ENCODE peak calls at places on chromosome 5, in six cellular contexts. F is H9, K is mesendoderm, W is neuronal stem cell, Q is mesenchymal stem cell, E is H1. U is an unnamed sample.

GRCh38 chr5:175728885-175729828 is 71.3 kb downstream of the HRH2 start:
- DNase-seq in Q (peak), F (peak), K (peak), E (no peak), W (peak), U (no peak)

GRCh38 chr5:78691073-78691960 is 42.7 kb upstream of the LHFPL2 start:
- DNase-seq in E (no peak), F (no peak), K (no peak), W (no peak), Q (no peak), U (no peak)

GRCh38 chr5:14250094-14250777 is 107.1 kb downstream of the TRIO start:
- DNase-seq in F (no peak), Q (peak), W (peak), K (peak), E (no peak), U (peak)

GRCh38 chr5:62328772-62329491 is 22.9 kb downstream of the KIF2A start:
- DNase-seq in E (no peak), Q (peak), W (no peak), K (no peak), F (no peak), U (no peak)

GRCh38 chr5:170275376-170275994 is 22.1 kb downstream of the LCP2 start:
- DNase-seq in W (no peak), F (no peak), K (no peak), E (no peak), Q (no peak), U (no peak)

GRCh38 chr5:27598576-27598975 is 560.2 kb upstream of the CDH9 start:
- DNase-seq in E (no peak), W (no peak), Q (peak), F (no peak), K (peak), U (no peak)

GRCh38 chr5:57432876-57433275 is 49.7 kb downstream of the ACTBL2 start:
- DNase-seq in Q (no peak), W (no peak), F (no peak), E (no peak), K (peak), U (no peak)

GRCh38 chr5:162824360-162824759 is 613.0 kb upstream of the CCNG1 start:
- DNase-seq in Q (no peak), E (no peak), W (no peak), K (no peak), F (no peak), U (no peak)

GRCh38 chr5:147751156-147751830 is 31.2 kb downstream of the JAKMIP2 start:
- DNase-seq in K (no peak), Q (no peak), F (no peak), W (no peak), E (no peak), U (no peak)

GRCh38 chr5:56852228-56853000 is 37.1 kb downstream of the MAP3K1 start:
- DNase-seq in E (no peak), Q (peak), W (no peak), K (no peak), F (no peak), U (peak)

GRCh38 chr5:35651002-35651756 is 33.5 kb downstream of the SPEF2 start:
- DNase-seq in Q (peak), F (peak), K (peak), E (peak), W (no peak), U (peak)

GRCh38 chr5:11384441-11385250 is 519.6 kb downstream of the CTNND2 start:
- DNase-seq in W (no peak), Q (no peak), F (peak), E (no peak), K (peak), U (no peak)

GRCh38 chr5:34658023-34658422 is 1.9 kb downstream of the RAI14 start:
- DNase-seq in F (no peak), Q (peak), E (no peak), W (no peak), K (peak), U (peak)

GRCh38 chr5:20556364-20556763 is 568.4 kb upstream of the CDH18 start:
- DNase-seq in F (no peak), Q (peak), E (no peak), K (peak), W (no peak), U (no peak)

GRCh38 chr5:72649449-72649848 is 142.2 kb upstream of the ZNF366 start:
- DNase-seq in W (no peak), K (no peak), Q (peak), E (no peak), F (no peak), U (peak)

GRCh38 chr5:123429993-123430392 is 6.8 kb upstream of the CEP120 start:
- DNase-seq in E (no peak), Q (peak), K (no peak), F (no peak), W (no peak), U (peak)

GRCh38 chr5:14108170-14108996 is 34.8 kb upstream of the TRIO start:
- DNase-seq in K (peak), E (peak), Q (peak), F (peak), W (peak), U (peak)

GRCh38 chr5:141869514-141869913 is 8.7 kb downstream of the PCDH1 start:
- DNase-seq in Q (no peak), K (no peak), E (no peak), F (no peak), W (no peak), U (no peak)

GRCh38 chr5:43039115-43039467 is 1.0 kb downstream of the ANXA2R start:
- DNase-seq in K (no peak), E (no peak), F (no peak), W (no peak), Q (no peak), U (no peak)

GRCh38 chr5:132264546-132265335 is 7.2 kb downstream of the PDLIM4 start:
- DNase-seq in F (peak), Q (no peak), K (no peak), E (no peak), W (no peak), U (no peak)

GRCh38 chr5:53481887-53482716 is 1.7 kb downstream of the FST start:
- DNase-seq in K (peak), Q (peak), W (peak), E (no peak), F (peak), U (peak)

GRCh38 chr5:31124026-31124425 is 69.5 kb upstream of the CDH6 start:
- DNase-seq in Q (no peak), W (no peak), E (no peak), K (no peak), F (no peak), U (no peak)

GRCh38 chr5:115589043-115589442 is 13.2 kb downstream of the TICAM2 start:
- DNase-seq in Q (no peak), W (no peak), K (no peak), E (no peak), F (no peak), U (no peak)

GRCh38 chr5:120465281-120465961 is 1.3 kb downstream of the PRR16 start:
- DNase-seq in K (peak), F (peak), W (peak), Q (peak), E (no peak), U (peak)

GRCh38 chr5:172223901-172224873 is 30.2 kb downstream of the EFCAB9 start:
- DNase-seq in Q (no peak), W (no peak), K (no peak), E (no peak), F (no peak), U (no peak)

GRCh38 chr5:39919876-39920275 is 495.1 kb upstream of the DAB2 start:
- DNase-seq in Q (no peak), F (no peak), E (no peak), W (no peak), K (no peak), U (no peak)

GRCh38 chr5:174892742-174893141 is 168.4 kb downstream of the MSX2 start:
- DNase-seq in F (no peak), E (no peak), K (no peak), Q (no peak), W (no peak), U (no peak)

GRCh38 chr5:152704286-152704685 is 299.2 kb upstream of the NMUR2 start:
- DNase-seq in K (no peak), F (no peak), Q (no peak), E (no peak), W (no peak), U (no peak)

GRCh38 chr5:33969572-33970452 is 14.7 kb downstream of the SLC45A2 start:
- DNase-seq in Q (peak), K (peak), E (no peak), F (peak), W (peak), U (peak)

GRCh38 chr5:128111818-128112448 is 28.4 kb downstream of the SLC12A2 start:
- DNase-seq in W (no peak), Q (peak), F (no peak), K (no peak), E (no peak), U (peak)

DNA sequence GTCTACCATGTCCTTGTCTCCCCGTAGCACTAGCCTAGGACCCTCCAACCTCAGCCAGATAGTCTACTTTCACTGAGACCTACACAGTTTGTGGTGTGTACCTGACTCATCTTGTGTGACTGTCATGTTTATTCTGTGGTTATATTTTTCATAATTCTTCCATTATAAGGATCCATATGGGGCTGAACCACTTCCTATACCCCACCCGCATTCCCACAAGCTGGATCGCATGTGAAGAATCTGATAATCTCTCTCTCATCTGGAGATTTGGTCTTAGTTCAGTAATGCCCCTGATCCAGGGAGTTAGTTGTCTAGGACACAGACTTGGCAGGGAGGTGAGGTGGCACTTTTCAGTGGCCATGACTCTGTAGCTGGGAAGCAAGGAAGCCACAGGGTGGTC is 30.0 kb upstream of the BASP1 start:
- DNase-seq in E (no peak), Q (peak), W (no peak), K (no peak), F (no peak), U (peak)
- H2BK120ac ChIP-seq in E (no peak), Q (peak), W (no peak), K (no peak), F (no peak), U (peak)

GRCh38 chr5:61004448-61004847 is 59.4 kb downstream of the NDUFAF2 start:
- DNase-seq in K (no peak), F (no peak), W (no peak), Q (no peak), E (no peak), U (peak)

GRCh38 chr5:61010759-61011460 is 65.9 kb downstream of the NDUFAF2 start:
- DNase-seq in F (peak), W (no peak), E (peak), K (peak), Q (peak), U (peak)

DNA sequence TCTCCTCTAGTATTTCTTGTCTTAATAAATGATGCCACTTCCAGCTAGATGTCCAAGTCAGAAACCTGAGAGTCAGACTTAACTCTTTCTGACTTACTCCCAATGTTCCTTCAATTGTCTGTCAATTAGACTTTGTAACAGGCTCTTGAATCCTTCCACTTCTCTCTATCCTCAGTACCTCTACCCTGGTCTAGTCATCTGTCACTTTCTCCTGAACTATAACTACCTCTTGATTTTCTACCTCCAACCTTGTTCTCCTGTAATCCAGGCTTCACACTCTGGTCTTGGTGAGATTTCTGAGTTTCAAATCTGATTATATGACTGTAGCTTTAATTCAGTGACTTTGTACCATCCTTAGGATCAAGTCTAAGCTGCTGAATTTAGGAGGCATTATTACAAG is 64.9 kb downstream of the NDUFAF2 start:
- DNase-seq in Q (no peak), F (no peak), E (no peak), W (no peak), K (no peak), U (no peak)
- H2BK120ac ChIP-seq in Q (no peak), F (no peak), E (no peak), W (no peak), K (no peak), U (no peak)

GRCh38 chr5:134450374-134450773 is 38.7 kb upstream of the CDKN2AIPNL start:
- DNase-seq in F (no peak), Q (no peak), E (no peak), W (no peak), K (no peak), U (no peak)

GRCh38 chr5:134451618-134452505 is 40.2 kb upstream of the CDKN2AIPNL start:
- DNase-seq in K (no peak), Q (peak), W (no peak), E (no peak), F (no peak), U (peak)

GRCh38 chr5:134456825-134457224 is 45.1 kb upstream of the CDKN2AIPNL start:
- DNase-seq in W (no peak), K (no peak), E (no peak), F (no peak), Q (no peak), U (no peak)

GRCh38 chr5:134455466-134455865 is 43.8 kb upstream of the CDKN2AIPNL start:
- DNase-seq in W (no peak), Q (no peak), K (no peak), F (no peak), E (no peak), U (no peak)

DNA sequence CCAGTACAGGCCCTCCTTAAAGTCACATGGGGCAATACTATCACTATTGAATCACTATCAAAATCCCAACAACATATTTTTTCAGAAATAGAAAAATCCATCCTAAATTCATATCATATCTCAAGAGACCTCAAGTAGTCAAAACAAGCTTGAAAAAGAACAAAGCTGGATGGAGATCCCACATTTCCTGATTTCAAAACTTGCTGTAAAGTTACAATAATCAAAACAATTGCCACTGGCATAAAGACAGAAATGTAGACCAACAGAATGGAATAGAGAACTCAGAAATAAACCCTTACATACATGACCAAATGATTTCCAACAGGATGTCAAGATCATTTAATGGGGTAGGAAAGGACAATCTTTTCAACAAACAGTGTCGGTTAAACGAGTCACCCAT is 41.3 kb upstream of the CDKN2AIPNL start:
- DNase-seq in E (no peak), W (no peak), Q (no peak), F (no peak), K (no peak), U (no peak)
- H2BK120ac ChIP-seq in E (no peak), W (no peak), Q (no peak), F (no peak), K (no peak), U (no peak)

GRCh38 chr5:37833990-37834389 is 5.9 kb downstream of the GDNF start:
- DNase-seq in W (no peak), K (no peak), E (no peak), F (no peak), Q (peak), U (no peak)
- H2BK120ac ChIP-seq in W (no peak), K (no peak), E (no peak), F (no peak), Q (no peak), U (peak)

GRCh38 chr5:75961814-75962213 is 121.4 kb upstream of the SV2C start:
- DNase-seq in Q (no peak), K (no peak), E (no peak), F (no peak), W (no peak), U (no peak)
- H2BK120ac ChIP-seq in Q (no peak), K (no peak), E (no peak), F (no peak), W (no peak), U (no peak)

GRCh38 chr5:32210151-32210550 is 36.0 kb upstream of the GOLPH3 start:
- DNase-seq in Q (no peak), F (no peak), K (no peak), W (no peak), E (no peak), U (no peak)
- H2BK120ac ChIP-seq in Q (no peak), F (no peak), K (no peak), W (no peak), E (no peak), U (no peak)

DNA sequence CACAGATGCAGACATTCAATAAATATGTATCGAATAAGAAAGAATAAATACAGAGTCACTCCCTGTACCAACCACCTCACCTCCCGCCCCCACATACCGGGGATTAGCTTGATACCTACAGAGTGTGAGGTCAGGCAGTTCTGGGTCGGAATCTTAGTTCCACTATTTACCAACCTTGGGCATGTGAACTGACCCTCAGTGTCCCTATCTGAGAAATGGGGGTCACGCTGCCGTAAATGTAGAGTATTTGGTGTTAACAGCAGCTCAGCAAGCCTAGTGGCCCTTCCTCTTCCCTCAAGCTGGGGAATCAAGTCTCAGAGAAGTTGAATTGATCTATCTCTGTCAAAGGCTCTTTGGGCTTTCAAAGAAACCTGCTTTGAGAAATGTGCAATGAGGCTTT is 25.4 kb downstream of the CCNJL start:
- DNase-seq in E (no peak), K (no peak), Q (no peak), F (no peak), W (no peak), U (no peak)
- H2BK120ac ChIP-seq in E (peak), K (no peak), Q (no peak), F (no peak), W (no peak), U (no peak)

GRCh38 chr5:476102-476813 is 33.3 kb downstream of the EXOC3 start:
- DNase-seq in K (no peak), W (no peak), E (no peak), F (no peak), Q (no peak), U (no peak)
- H2BK120ac ChIP-seq in K (no peak), W (no peak), E (no peak), F (no peak), Q (no peak), U (no peak)

U was measured in IMR-90.